ENCODE peak calls at places on chromosomes 11 and 22, in five cellular contexts. One of them, this sample, is unnamed.

GRCh38 chr11:23555085-23555484 is 694.8 kb upstream of the CCDC179 start:
- DNase-seq in cardiac fibroblast: peak; percentile 12
- DNase-seq in mucosa of descending colon: no peak
- DNase-seq in SJSA1: peak; percentile 5
- DNase-seq in neural progenitor cell: no peak
- DNase-seq in this sample: no peak

GRCh38 chr11:134668796-134669195 is 256.8 kb upstream of the B3GAT1 start:
- DNase-seq in cardiac fibroblast: no peak
- DNase-seq in mucosa of descending colon: no peak
- DNase-seq in SJSA1: no peak
- DNase-seq in neural progenitor cell: no peak
- DNase-seq in this sample: no peak

GRCh38 chr22:44057411-44057987 is 33.4 kb downstream of the PARVB start:
- DNase-seq in cardiac fibroblast: peak; percentile 55
- DNase-seq in mucosa of descending colon: no peak
- DNase-seq in SJSA1: no peak
- DNase-seq in neural progenitor cell: no peak
- DNase-seq in this sample: no peak

GRCh38 chr22:49239264-49240015 is 588.2 kb downstream of the BRD1 start:
- DNase-seq in cardiac fibroblast: no peak
- DNase-seq in mucosa of descending colon: no peak
- DNase-seq in SJSA1: no peak
- DNase-seq in neural progenitor cell: no peak
- DNase-seq in this sample: no peak

GRCh38 chr11:79538775-79539174 is 97.9 kb upstream of the TENM4 start:
- DNase-seq in cardiac fibroblast: no peak
- DNase-seq in mucosa of descending colon: no peak
- DNase-seq in SJSA1: no peak
- DNase-seq in neural progenitor cell: no peak
- DNase-seq in this sample: no peak

GRCh38 chr11:61607920-61608599 is 27.2 kb upstream of the SYT7 start:
- DNase-seq in cardiac fibroblast: no peak
- DNase-seq in mucosa of descending colon: peak; percentile 48
- DNase-seq in SJSA1: no peak
- DNase-seq in neural progenitor cell: no peak
- DNase-seq in this sample: no peak

GRCh38 chr11:110200241-110200640 is 96.2 kb downstream of the RDX start:
- DNase-seq in cardiac fibroblast: peak; percentile 67
- DNase-seq in mucosa of descending colon: no peak
- DNase-seq in SJSA1: no peak
- DNase-seq in neural progenitor cell: no peak
- DNase-seq in this sample: no peak

GRCh38 chr22:23677701-23677995 is 13.2 kb upstream of the RGL4 start:
- DNase-seq in cardiac fibroblast: no peak
- DNase-seq in mucosa of descending colon: no peak
- DNase-seq in SJSA1: no peak
- DNase-seq in neural progenitor cell: no peak
- DNase-seq in this sample: no peak

GRCh38 chr22:30513462-30513861 is 8.0 kb upstream of the SEC14L4 start:
- DNase-seq in cardiac fibroblast: no peak
- DNase-seq in mucosa of descending colon: no peak
- DNase-seq in SJSA1: no peak
- DNase-seq in neural progenitor cell: no peak
- DNase-seq in this sample: no peak

GRCh38 chr11:72326151-72326842 is 82.3 kb upstream of the PHOX2A start:
- DNase-seq in cardiac fibroblast: peak; percentile 31
- DNase-seq in mucosa of descending colon: no peak
- DNase-seq in SJSA1: no peak
- DNase-seq in neural progenitor cell: no peak
- DNase-seq in this sample: no peak

GRCh38 chr11:1198766-1199688 is 23.8 kb upstream of the MUC5B start:
- DNase-seq in cardiac fibroblast: no peak
- DNase-seq in mucosa of descending colon: peak; percentile 27
- DNase-seq in SJSA1: no peak
- DNase-seq in neural progenitor cell: no peak
- DNase-seq in this sample: no peak

GRCh38 chr11:128522943-128523518 is 64.3 kb downstream of the ETS1 start:
- DNase-seq in cardiac fibroblast: no peak
- DNase-seq in mucosa of descending colon: no peak
- DNase-seq in SJSA1: no peak
- DNase-seq in neural progenitor cell: no peak
- DNase-seq in this sample: no peak

GRCh38 chr11:12235945-12236743 is 125.8 kb downstream of the MICAL2 start:
- DNase-seq in cardiac fibroblast: peak; percentile 78
- DNase-seq in mucosa of descending colon: peak; percentile 37
- DNase-seq in SJSA1: peak; percentile 60
- DNase-seq in neural progenitor cell: peak; percentile 60
- DNase-seq in this sample: peak; percentile 43

GRCh38 chr11:44338721-44339529 is 29.0 kb upstream of the ALX4 start:
- DNase-seq in cardiac fibroblast: no peak
- DNase-seq in mucosa of descending colon: no peak
- DNase-seq in SJSA1: no peak
- DNase-seq in neural progenitor cell: no peak
- DNase-seq in this sample: no peak

GRCh38 chr11:132111781-132112380 is 741.5 kb downstream of the NTM start:
- DNase-seq in cardiac fibroblast: peak; percentile 95
- DNase-seq in mucosa of descending colon: no peak
- DNase-seq in SJSA1: peak; percentile 25
- DNase-seq in neural progenitor cell: no peak
- DNase-seq in this sample: peak; percentile 73

GRCh38 chr11:121692236-121692635 is 239.5 kb upstream of the SORL1-AS1 start:
- DNase-seq in cardiac fibroblast: no peak
- DNase-seq in mucosa of descending colon: no peak
- DNase-seq in SJSA1: no peak
- DNase-seq in neural progenitor cell: no peak
- DNase-seq in this sample: no peak

GRCh38 chr11:105315287-105315686 is 175.7 kb upstream of the CARD18 start:
- DNase-seq in cardiac fibroblast: no peak
- DNase-seq in mucosa of descending colon: no peak
- DNase-seq in SJSA1: no peak
- DNase-seq in neural progenitor cell: peak; percentile 11
- DNase-seq in this sample: no peak

GRCh38 chr22:44403166-44403565 is 90.4 kb upstream of the SHISAL1 start:
- DNase-seq in cardiac fibroblast: no peak
- DNase-seq in mucosa of descending colon: no peak
- DNase-seq in SJSA1: no peak
- DNase-seq in neural progenitor cell: no peak
- DNase-seq in this sample: no peak

GRCh38 chr11:132838621-132839020 is 693.7 kb downstream of the OPCML start:
- DNase-seq in cardiac fibroblast: peak; percentile 19
- DNase-seq in mucosa of descending colon: no peak
- DNase-seq in SJSA1: no peak
- DNase-seq in neural progenitor cell: no peak
- DNase-seq in this sample: no peak

GRCh38 chr11:12287374-12288211 is 89.8 kb upstream of the PARVA start:
- DNase-seq in cardiac fibroblast: peak; percentile 96
- DNase-seq in mucosa of descending colon: no peak
- DNase-seq in SJSA1: peak; percentile 94
- DNase-seq in neural progenitor cell: peak; percentile 82
- DNase-seq in this sample: peak; percentile 90

GRCh38 chr11:35166369-35167360 is 27.7 kb downstream of the CD44 start:
- DNase-seq in cardiac fibroblast: peak; percentile 77
- DNase-seq in mucosa of descending colon: no peak
- DNase-seq in SJSA1: peak; percentile 93
- DNase-seq in neural progenitor cell: no peak
- DNase-seq in this sample: no peak

GRCh38 chr11:118638726-118639125 is 31.3 kb downstream of the PHLDB1 start:
- DNase-seq in cardiac fibroblast: no peak
- DNase-seq in mucosa of descending colon: no peak
- DNase-seq in SJSA1: no peak
- DNase-seq in neural progenitor cell: no peak
- DNase-seq in this sample: no peak

GRCh38 chr11:76280151-76280881 is 74.0 kb upstream of the WNT11 start:
- DNase-seq in cardiac fibroblast: no peak
- DNase-seq in mucosa of descending colon: no peak
- DNase-seq in SJSA1: no peak
- DNase-seq in neural progenitor cell: no peak
- DNase-seq in this sample: no peak
- H3K4me3 ChIP-seq in cardiac fibroblast: no peak overlapping the region
- H3K4me3 ChIP-seq in mucosa of descending colon: no peak overlapping the region
- H3K4me3 ChIP-seq in SJSA1: no peak overlapping the region
- H3K4me3 ChIP-seq in neural progenitor cell: no peak overlapping the region
- H3K4me3 ChIP-seq in this sample: no peak overlapping the region

DNA sequence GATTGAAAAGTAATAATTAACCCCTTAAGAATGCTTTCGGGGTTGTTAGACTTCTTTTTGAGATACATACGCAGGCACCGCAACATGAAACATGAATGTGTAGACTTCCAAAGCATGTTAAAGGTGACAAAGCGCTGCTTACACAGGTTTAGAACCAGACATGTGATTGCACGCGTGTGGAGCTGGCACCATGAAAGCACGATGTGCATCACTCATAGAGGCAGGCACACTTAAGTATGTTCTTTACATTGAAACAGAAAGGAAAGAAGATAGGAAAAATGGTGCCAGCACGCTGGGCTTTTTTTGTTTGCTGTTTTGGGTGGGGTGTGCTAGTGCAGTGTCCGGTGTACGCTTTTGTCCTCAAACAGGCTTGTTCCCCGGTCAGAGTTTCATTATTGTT is 83.6 kb upstream of the PPARA start:
- DNase-seq in cardiac fibroblast: no peak
- DNase-seq in mucosa of descending colon: peak; percentile 49
- DNase-seq in SJSA1: peak; percentile 86
- DNase-seq in neural progenitor cell: no peak
- DNase-seq in this sample: no peak
- H3K4me3 ChIP-seq in cardiac fibroblast: no peak overlapping the region
- H3K4me3 ChIP-seq in mucosa of descending colon: no peak overlapping the region
- H3K4me3 ChIP-seq in SJSA1: peak overlapping the region; percentile 33
- H3K4me3 ChIP-seq in neural progenitor cell: no peak overlapping the region
- H3K4me3 ChIP-seq in this sample: no peak overlapping the region

DNA sequence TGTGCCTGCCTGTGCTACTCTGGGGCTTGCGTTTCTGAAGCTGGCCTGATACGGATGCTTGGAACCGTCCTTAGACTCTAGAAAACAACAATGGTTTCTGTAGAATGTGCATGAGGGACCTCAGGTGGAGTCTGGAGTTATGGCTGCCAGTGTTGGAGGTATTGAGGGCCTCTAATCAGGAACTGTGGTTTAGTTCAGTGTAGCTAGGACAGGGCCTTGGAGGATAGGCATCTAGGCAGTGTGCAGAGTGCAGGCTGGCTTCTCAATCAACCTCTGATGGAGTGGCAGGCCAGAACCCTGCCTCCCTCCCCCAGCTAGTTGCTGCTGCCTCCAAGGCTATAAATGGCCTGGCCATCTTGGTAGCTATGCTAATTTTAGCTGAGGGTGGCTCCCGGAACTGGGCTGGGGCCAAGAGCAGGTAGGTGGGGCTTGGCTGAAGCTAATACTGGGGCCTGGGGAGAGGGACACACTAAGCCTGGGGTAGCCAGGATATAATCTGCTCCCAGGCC is 4.0 kb downstream of the STIM1 start:
- DNase-seq in cardiac fibroblast: no peak
- DNase-seq in mucosa of descending colon: peak; percentile 68
- DNase-seq in SJSA1: no peak
- DNase-seq in neural progenitor cell: no peak
- DNase-seq in this sample: no peak
- H3K4me3 ChIP-seq in cardiac fibroblast: no peak overlapping the region
- H3K4me3 ChIP-seq in mucosa of descending colon: no peak overlapping the region
- H3K4me3 ChIP-seq in SJSA1: no peak overlapping the region
- H3K4me3 ChIP-seq in neural progenitor cell: no peak overlapping the region
- H3K4me3 ChIP-seq in this sample: no peak overlapping the region

DNA sequence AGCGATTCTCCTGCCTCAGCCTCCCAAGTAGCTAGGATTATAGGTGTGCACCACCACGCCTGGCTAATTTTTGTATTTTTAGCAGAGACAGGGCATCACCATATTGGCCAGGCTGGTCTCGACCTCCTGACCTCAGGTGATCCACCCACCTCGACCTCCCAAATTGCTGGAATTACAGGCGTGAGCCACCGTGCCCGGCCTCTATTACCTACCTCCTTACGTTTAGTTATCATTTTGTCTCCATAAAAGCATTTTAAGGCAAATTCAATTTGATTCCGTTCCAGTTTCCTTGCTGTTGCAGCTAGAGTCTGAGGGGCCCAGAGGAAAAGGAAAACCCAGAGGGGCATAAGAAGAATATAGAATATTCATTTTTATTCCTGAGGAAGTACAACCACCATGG is 628 bp upstream of the DDX10 start:
- DNase-seq in cardiac fibroblast: no peak
- DNase-seq in mucosa of descending colon: peak; percentile 17
- DNase-seq in SJSA1: no peak
- DNase-seq in neural progenitor cell: no peak
- DNase-seq in this sample: no peak
- H3K4me3 ChIP-seq in cardiac fibroblast: no peak overlapping the region
- H3K4me3 ChIP-seq in mucosa of descending colon: no peak overlapping the region
- H3K4me3 ChIP-seq in SJSA1: peak overlapping the region; percentile 58
- H3K4me3 ChIP-seq in neural progenitor cell: peak overlapping the region; percentile 29
- H3K4me3 ChIP-seq in this sample: peak overlapping the region; percentile 47

GRCh38 chr22:17772963-17773605 is 1.2 kb downstream of the BID start:
- DNase-seq in cardiac fibroblast: peak; percentile 19
- DNase-seq in mucosa of descending colon: no peak
- DNase-seq in SJSA1: no peak
- DNase-seq in neural progenitor cell: no peak
- DNase-seq in this sample: no peak

GRCh38 chr22:17775781-17776470 is 1.7 kb upstream of the BID start:
- DNase-seq in cardiac fibroblast: no peak
- DNase-seq in mucosa of descending colon: no peak
- DNase-seq in SJSA1: no peak
- DNase-seq in neural progenitor cell: no peak
- DNase-seq in this sample: no peak

GRCh38 chr22:17774928-17775675 is 833 bp upstream of the BID start:
- DNase-seq in cardiac fibroblast: no peak
- DNase-seq in mucosa of descending colon: no peak
- DNase-seq in SJSA1: no peak
- DNase-seq in neural progenitor cell: peak; percentile 30
- DNase-seq in this sample: no peak

GRCh38 chr22:17773606-17774205 is 563 bp downstream of the BID start:
- DNase-seq in cardiac fibroblast: no peak
- DNase-seq in mucosa of descending colon: peak; percentile 62
- DNase-seq in SJSA1: no peak
- DNase-seq in neural progenitor cell: peak; percentile 89
- DNase-seq in this sample: no peak

GRCh38 chr22:17774206-17774927 is at the start of gene BID:
- DNase-seq in cardiac fibroblast: no peak
- DNase-seq in mucosa of descending colon: peak; percentile 75
- DNase-seq in SJSA1: no peak
- DNase-seq in neural progenitor cell: peak; percentile 66
- DNase-seq in this sample: no peak
- H3K4me3 ChIP-seq in cardiac fibroblast: peak within 1 kb of the TSS; percentile 55
- H3K4me3 ChIP-seq in mucosa of descending colon: peak within 1 kb of the TSS; percentile 80
- H3K4me3 ChIP-seq in SJSA1: peak within 1 kb of the TSS; percentile 73
- H3K4me3 ChIP-seq in neural progenitor cell: peak within 1 kb of the TSS; percentile 76
- H3K4me3 ChIP-seq in this sample: peak within 1 kb of the TSS; percentile 73

GRCh38 chr22:32409977-32410376 is 2.1 kb downstream of the RTCB start:
- DNase-seq in cardiac fibroblast: no peak
- DNase-seq in mucosa of descending colon: peak; percentile 56
- DNase-seq in SJSA1: no peak
- DNase-seq in neural progenitor cell: no peak
- DNase-seq in this sample: no peak
- H3K4me3 ChIP-seq in cardiac fibroblast: no peak overlapping the region
- H3K4me3 ChIP-seq in mucosa of descending colon: no peak overlapping the region
- H3K4me3 ChIP-seq in SJSA1: no peak overlapping the region
- H3K4me3 ChIP-seq in neural progenitor cell: no peak overlapping the region
- H3K4me3 ChIP-seq in this sample: no peak overlapping the region

This sample was measured in AG04450.